ENCODE peak calls at places on chromosome 15, in ten cellular contexts. O is coronary artery; T is stomach; G is CD8-positive, alpha-beta T cell; B is A549; S is dorsolateral prefrontal cortex; F is GM12865; P is heart right ventricle; L is left ventricle myocardium inferior; E is esophagus muscularis mucosa. Z is an unnamed sample.

GRCh38 chr15:71189723-71190122 is 74.5 kb downstream of the THSD4 start:
- DNase-seq in T (no peak), L (no peak), G (no peak), O (no peak), E (peak; percentile 72), P (no peak), F (no peak), B (no peak), S (no peak), Z (no peak)

GRCh38 chr15:64461577-64462162 is 1.3 kb downstream of the ZNF609 start:
- DNase-seq in F (peak; percentile 70), P (no peak), G (peak; percentile 55), E (no peak), O (no peak), T (peak; percentile 28), L (no peak), B (peak; percentile 20), S (peak; percentile 20), Z (no peak)

GRCh38 chr15:74397239-74398068 is 30.0 kb upstream of the CYP11A1 start:
- DNase-seq in G (no peak), O (no peak), B (no peak), E (no peak), S (no peak), L (no peak), F (peak; percentile 90), T (no peak), P (no peak), Z (no peak)

GRCh38 chr15:100758554-100758953 is 121.1 kb upstream of the ALDH1A3 start:
- DNase-seq in E (no peak), L (no peak), O (no peak), F (no peak), B (no peak), T (no peak), S (no peak), G (no peak), P (no peak), Z (no peak)

GRCh38 chr15:46213551-46213950 is 578.7 kb downstream of the SQOR start:
- DNase-seq in S (no peak), P (no peak), F (no peak), T (no peak), E (no peak), O (no peak), L (no peak), B (no peak), G (no peak), Z (no peak)

GRCh38 chr15:99135194-99135593 is 30.3 kb downstream of the SYNM start:
- DNase-seq in O (peak; percentile 52), B (no peak), S (no peak), L (no peak), P (no peak), T (no peak), E (no peak), F (peak; percentile 68), G (no peak), Z (no peak)

GRCh38 chr15:58444056-58444455 is 12.3 kb downstream of the LIPC start:
- DNase-seq in L (no peak), G (no peak), P (no peak), S (no peak), E (no peak), B (no peak), F (no peak), O (no peak), T (no peak), Z (no peak)

GRCh38 chr15:81373996-81374395 is at the start of gene TMC3:
- DNase-seq in E (no peak), T (no peak), G (no peak), B (no peak), F (no peak), S (peak; percentile 11), O (no peak), P (no peak), L (no peak), Z (no peak)

GRCh38 chr15:48888836-48889235 is 10.9 kb downstream of the EID1 start:
- DNase-seq in L (no peak), E (no peak), F (no peak), T (no peak), B (no peak), O (no peak), P (no peak), G (no peak), S (no peak), Z (no peak)

GRCh38 chr15:59867436-59867835 is 136.7 kb upstream of the FOXB1 start:
- DNase-seq in S (no peak), G (no peak), B (no peak), E (no peak), F (no peak), T (no peak), L (no peak), O (no peak), P (no peak), Z (no peak)

GRCh38 chr15:69302929-69303328 is 4.2 kb downstream of the PAQR5 start:
- DNase-seq in E (no peak), P (no peak), G (no peak), L (no peak), B (no peak), T (no peak), O (no peak), F (no peak), S (no peak), Z (no peak)

GRCh38 chr15:69305933-69306568 is 7.3 kb downstream of the PAQR5 start:
- DNase-seq in O (no peak), G (no peak), B (peak; percentile 77), P (no peak), S (no peak), E (no peak), F (no peak), L (no peak), T (no peak), Z (no peak)

GRCh38 chr15:69304176-69304533 is 5.4 kb downstream of the PAQR5 start:
- DNase-seq in B (peak; percentile 94), G (no peak), E (no peak), O (no peak), T (no peak), L (no peak), S (no peak), F (no peak), P (no peak), Z (peak; percentile 80)

GRCh38 chr15:69305204-69305931 is 6.7 kb downstream of the PAQR5 start:
- DNase-seq in E (no peak), G (no peak), F (no peak), B (peak; percentile 99), P (no peak), T (no peak), L (no peak), S (no peak), O (no peak), Z (peak; percentile 69)

GRCh38 chr15:69303337-69304175 is 4.8 kb downstream of the PAQR5 start:
- DNase-seq in P (no peak), F (no peak), G (no peak), B (peak; percentile 58), S (no peak), E (no peak), T (no peak), L (no peak), O (no peak), Z (no peak)
- TF ChIP-seq CTCF in P (no peak), F (peak; percentile 9), G (no peak), B (peak; percentile 55), S (no peak), E (no peak), T (no peak), L (peak; percentile 17), O (no peak), Z (peak; percentile 11)

GRCh38 chr15:84760219-84760618 is 11.8 kb downstream of the ZNF592 start:
- DNase-seq in F (no peak), L (no peak), E (no peak), P (no peak), O (no peak), G (no peak), S (no peak), B (no peak), T (no peak), Z (no peak)
- H3K4me3 ChIP-seq in F (no peak overlapping the region), L (no peak overlapping the region), E (no peak overlapping the region), P (no peak overlapping the region), O (no peak overlapping the region), G (no peak overlapping the region), S (no peak overlapping the region), B (no peak overlapping the region), T (no peak overlapping the region), Z (no peak overlapping the region)

DNA sequence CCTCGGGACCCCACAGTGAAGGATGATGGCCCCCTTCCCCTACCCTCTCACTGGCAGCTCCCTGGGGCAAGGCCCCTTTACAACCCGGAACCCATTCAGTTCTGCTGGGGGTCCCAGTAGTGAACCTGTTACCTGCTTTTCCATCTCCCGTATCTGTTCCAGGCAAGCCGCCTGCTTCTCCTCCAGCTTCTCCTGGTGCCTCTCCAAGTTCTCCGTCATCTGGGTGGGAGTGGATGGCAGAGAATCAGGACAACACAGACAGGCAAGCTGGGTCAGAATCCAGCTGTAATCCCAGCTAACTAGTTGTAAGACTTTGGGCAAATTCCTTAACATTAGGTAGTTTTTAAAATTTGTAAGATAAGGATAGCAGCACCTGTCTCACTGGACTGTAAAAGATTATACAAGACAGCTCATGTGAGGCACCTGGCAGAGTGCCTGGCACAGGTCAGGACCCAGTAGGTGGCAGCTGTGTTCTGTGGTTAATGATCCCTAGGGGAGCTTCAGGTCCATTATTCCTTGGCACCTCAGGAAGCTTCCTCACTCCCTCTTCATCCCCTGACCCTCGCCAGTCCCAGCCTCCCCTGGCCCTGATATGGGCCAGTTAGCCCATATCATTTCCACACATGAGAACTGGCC is 6.4 kb upstream of the ANKRD63 start:
- DNase-seq in G (no peak), S (no peak), P (no peak), B (peak; percentile 15), O (no peak), E (no peak), T (peak; percentile 80), F (no peak), L (no peak), Z (no peak)
- TF ChIP-seq CTCF in G (no peak), S (no peak), P (no peak), B (no peak), O (no peak), E (no peak), T (no peak), F (no peak), L (peak; percentile 42), Z (no peak)

GRCh38 chr15:42453826-42454225 is 37.1 kb downstream of the ZNF106 start:
- DNase-seq in E (no peak), O (no peak), L (no peak), P (no peak), S (no peak), T (no peak), B (no peak), G (no peak), F (no peak), Z (no peak)

GRCh38 chr15:42461261-42461660 is 29.7 kb downstream of the ZNF106 start:
- DNase-seq in E (no peak), O (no peak), F (no peak), T (no peak), S (no peak), G (no peak), L (no peak), B (no peak), P (no peak), Z (no peak)

GRCh38 chr15:42456539-42456938 is 34.4 kb downstream of the ZNF106 start:
- DNase-seq in L (no peak), F (no peak), E (no peak), S (no peak), G (no peak), T (no peak), O (no peak), B (no peak), P (no peak), Z (no peak)

GRCh38 chr15:42457445-42458442 is 33.2 kb downstream of the ZNF106 start:
- DNase-seq in E (peak; percentile 93), T (peak; percentile 44), P (peak; percentile 50), S (peak; percentile 19), B (no peak), F (peak; percentile 57), L (peak; percentile 70), G (no peak), O (peak; percentile 86), Z (peak; percentile 80)

GRCh38 chr15:42456971-42457370 is 34.0 kb downstream of the ZNF106 start:
- DNase-seq in E (no peak), F (no peak), B (no peak), P (no peak), O (no peak), G (no peak), T (no peak), L (no peak), S (no peak), Z (no peak)
- H3K4me3 ChIP-seq in E (peak overlapping the region; percentile 48), F (no peak overlapping the region), B (no peak overlapping the region), P (peak overlapping the region; percentile 55), O (peak overlapping the region; percentile 63), G (no peak overlapping the region), T (peak overlapping the region; percentile 20), L (peak overlapping the region; percentile 65), S (peak overlapping the region; percentile 29), Z (no peak overlapping the region)

Z was measured in AG09309.